ENCODE peak calls at places on chromosomes 16 and 17, in six cellular contexts. J is hepatocyte, Q is OCI-LY7, W is GM23248, Y is HCT116, F is PC-3. A is an unnamed sample.
A peak's percentile ranks its signal among the peaks of the same experiment; 100 is the strongest.

GRCh38 chr17:2947588-2947950 is 115.8 kb downstream of the OR1D5 start:
- DNase-seq in J (no peak), Q (no peak), W (no peak), Y (no peak), F (no peak), A (no peak)

GRCh38 chr16:67539271-67539670 is 10.6 kb downstream of the RIPOR1 start:
- DNase-seq in J (no peak), Q (no peak), W (no peak), Y (no peak), F (no peak), A (no peak)

GRCh38 chr16:69328854-69329316 is 1.5 kb downstream of the PDF start:
- DNase-seq in J (no peak), Q (peak; percentile 27), W (peak; percentile 54), Y (no peak), F (peak; percentile 73), A (no peak)

GRCh38 chr16:80591071-80591935 is 50.5 kb downstream of the DYNLRB2 start:
- DNase-seq in J (no peak), Q (no peak), W (no peak), Y (no peak), F (no peak), A (no peak)

GRCh38 chr16:50209548-50210265 is 56.6 kb downstream of the TENT4B start:
- DNase-seq in J (peak; percentile 41), Q (peak; percentile 19), W (no peak), Y (no peak), F (no peak), A (peak; percentile 54)

GRCh38 chr16:19115148-19116021 is 1.6 kb downstream of the ITPRIPL2 start:
- DNase-seq in J (no peak), Q (no peak), W (no peak), Y (no peak), F (no peak), A (no peak)

GRCh38 chr17:15260376-15261062 is 4.6 kb downstream of the PMP22 start:
- DNase-seq in J (peak; percentile 95), Q (no peak), W (peak; percentile 92), Y (no peak), F (peak; percentile 94), A (peak; percentile 91)

GRCh38 chr17:9875441-9875840 is 29.6 kb downstream of the RCVRN start:
- DNase-seq in J (peak; percentile 18), Q (no peak), W (peak; percentile 72), Y (no peak), F (peak; percentile 79), A (peak; percentile 47)

GRCh38 chr16:17273142-17273561 is 197.6 kb downstream of the XYLT1 start:
- DNase-seq in J (peak; percentile 76), Q (no peak), W (peak; percentile 97), Y (peak; percentile 69), F (peak; percentile 7), A (no peak)

GRCh38 chr16:86437348-86437747 is 73.0 kb upstream of the FOXF1 start:
- DNase-seq in J (no peak), Q (no peak), W (no peak), Y (no peak), F (no peak), A (no peak)

GRCh38 chr16:78230832-78231231 is 131.4 kb downstream of the WWOX start:
- DNase-seq in J (peak; percentile 54), Q (no peak), W (no peak), Y (no peak), F (peak; percentile 83), A (no peak)

GRCh38 chr16:85398688-85399582 is 214.2 kb upstream of the GSE1 start:
- DNase-seq in J (no peak), Q (no peak), W (no peak), Y (no peak), F (no peak), A (no peak)
- H3K4me2 ChIP-seq in J (no peak overlapping the region), Q (no peak overlapping the region), W (no peak overlapping the region), Y (no peak overlapping the region), F (no peak overlapping the region), A (no peak overlapping the region)

DNA sequence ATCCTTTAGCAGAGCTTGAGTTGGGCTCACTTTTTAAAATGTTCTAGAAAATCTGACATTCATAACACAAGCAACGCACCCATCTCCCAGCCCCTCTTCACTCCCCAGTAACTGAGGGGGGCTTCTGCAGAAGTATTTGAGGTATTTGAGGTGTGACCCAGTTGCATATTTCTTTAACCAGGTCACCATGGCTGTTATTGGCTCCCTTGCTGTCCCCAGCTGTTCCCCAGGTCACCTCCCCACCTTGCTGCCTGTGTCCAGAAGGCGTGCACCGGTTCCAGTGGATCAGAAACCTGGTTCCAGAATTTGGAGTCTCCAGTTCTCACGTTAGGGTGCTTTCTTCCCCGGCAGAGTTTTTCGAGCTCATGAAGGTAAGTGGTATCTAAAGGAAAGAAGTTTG is 13.8 kb downstream of the PGS1 start:
- DNase-seq in J (no peak), Q (no peak), W (no peak), Y (no peak), F (no peak), A (no peak)
- TF ChIP-seq EZH2phosphoT487 in J (no peak), Q (no peak), W (no peak), Y (no peak), F (no peak), A (no peak)

DNA sequence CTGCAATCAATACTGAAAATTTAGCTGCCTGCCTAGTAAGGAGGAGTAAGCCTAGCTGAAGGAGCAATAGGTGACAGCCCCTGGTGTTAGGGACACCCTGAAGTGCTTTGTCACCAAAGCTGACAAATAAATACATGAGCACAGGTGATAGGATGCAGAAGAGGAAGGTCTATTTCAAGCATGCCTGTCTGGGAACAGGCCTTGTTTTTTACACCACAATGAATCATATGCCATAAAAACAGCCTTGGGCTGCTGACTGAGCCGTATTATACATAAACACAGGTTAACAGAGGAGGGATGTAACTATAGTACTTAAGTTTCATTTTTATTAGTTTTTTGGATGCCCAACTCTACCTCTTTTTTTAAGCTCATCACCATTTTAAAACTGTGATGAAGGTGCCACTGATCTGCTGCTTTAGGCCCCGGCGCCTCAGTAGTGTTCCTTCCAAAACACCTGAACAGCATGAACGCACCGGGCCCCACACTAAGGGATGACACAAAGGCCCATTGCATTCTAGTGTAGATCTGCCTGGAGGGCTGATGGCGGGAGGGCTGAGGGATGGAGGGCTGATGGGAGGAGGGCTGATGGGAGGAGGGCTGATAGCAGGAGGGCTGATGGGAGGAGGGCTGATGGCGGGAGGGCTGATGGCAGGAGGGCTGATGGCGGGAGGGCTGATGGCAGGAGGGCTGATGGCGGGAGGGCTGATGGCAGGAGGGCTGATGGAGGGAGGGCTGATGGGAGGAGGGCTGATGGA is 150.3 kb downstream of the AATF start:
- DNase-seq in J (peak; percentile 35), Q (no peak), W (peak; percentile 10), Y (no peak), F (peak; percentile 60), A (no peak)
- H3K4me2 ChIP-seq in J (no peak overlapping the region), Q (no peak overlapping the region), W (no peak overlapping the region), Y (no peak overlapping the region), F (no peak overlapping the region), A (no peak overlapping the region)

GRCh38 chr16:11844499-11844898 is 6.8 kb downstream of the RSL1D1 start:
- DNase-seq in J (no peak), Q (no peak), W (no peak), Y (no peak), F (no peak), A (no peak)
- TF ChIP-seq EZH2phosphoT487 in J (no peak), Q (no peak), W (no peak), Y (no peak), F (no peak), A (no peak)

DNA sequence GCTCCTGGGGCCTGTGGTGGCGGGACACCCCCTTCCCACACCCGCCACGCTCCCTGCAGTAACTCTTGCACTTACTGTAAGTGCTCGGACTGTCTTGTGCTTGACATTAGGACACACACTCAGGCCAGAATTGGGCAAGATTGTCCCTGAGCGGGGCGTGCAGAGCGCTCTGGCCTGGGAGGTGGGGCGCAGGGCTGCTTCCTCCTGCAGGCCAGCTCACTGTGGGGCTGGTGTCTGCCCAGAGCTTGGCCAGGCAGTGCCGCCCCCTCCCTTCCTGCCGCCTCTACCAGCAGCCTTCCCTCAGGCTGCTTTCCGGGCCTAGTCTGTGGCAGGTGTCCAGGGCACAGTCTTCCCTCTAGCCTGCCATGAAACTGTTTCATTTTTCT is 6.1 kb upstream of the ATP6V0C start:
- DNase-seq in J (no peak), Q (no peak), W (no peak), Y (no peak), F (no peak), A (no peak)
- H3K4me2 ChIP-seq in J (no peak overlapping the region), Q (peak overlapping the region; percentile 43), W (no peak overlapping the region), Y (no peak overlapping the region), F (no peak overlapping the region), A (no peak overlapping the region)